ENCODE peak calls at places on chromosomes 16 and 17, in ten cellular contexts. One of them, this sample, is unnamed.

GRCh38 chr17:43645765-43646481 is 15.8 kb downstream of the MEOX1 start:
- DNase-seq in A549: no peak
- DNase-seq in pancreas: peak
- DNase-seq in endodermal cell: peak
- DNase-seq in cardiac muscle cell: no peak
- DNase-seq in tibial artery: peak
- DNase-seq in neural progenitor cell: peak
- DNase-seq in SK-N-SH: peak
- DNase-seq in heart right ventricle: peak
- DNase-seq in tibial nerve: peak
- DNase-seq in this sample: no peak

GRCh38 chr16:27491894-27492587 is 57.7 kb downstream of the GTF3C1 start:
- DNase-seq in cardiac muscle cell: no peak
- DNase-seq in A549: no peak
- DNase-seq in endodermal cell: peak
- DNase-seq in SK-N-SH: no peak
- DNase-seq in tibial artery: no peak
- DNase-seq in tibial nerve: no peak
- DNase-seq in neural progenitor cell: no peak
- DNase-seq in heart right ventricle: no peak
- DNase-seq in pancreas: no peak
- DNase-seq in this sample: no peak

GRCh38 chr17:4585203-4585939 is 1.0 kb downstream of the SMTNL2 start:
- DNase-seq in endodermal cell: peak
- DNase-seq in tibial artery: no peak
- DNase-seq in heart right ventricle: no peak
- DNase-seq in SK-N-SH: no peak
- DNase-seq in cardiac muscle cell: peak
- DNase-seq in A549: no peak
- DNase-seq in pancreas: no peak
- DNase-seq in tibial nerve: no peak
- DNase-seq in neural progenitor cell: peak
- DNase-seq in this sample: no peak

GRCh38 chr17:2213291-2213960 is 90.2 kb downstream of the SMG6 start:
- DNase-seq in pancreas: no peak
- DNase-seq in endodermal cell: no peak
- DNase-seq in A549: no peak
- DNase-seq in heart right ventricle: no peak
- DNase-seq in cardiac muscle cell: no peak
- DNase-seq in SK-N-SH: no peak
- DNase-seq in tibial artery: no peak
- DNase-seq in tibial nerve: no peak
- DNase-seq in neural progenitor cell: no peak
- DNase-seq in this sample: no peak

GRCh38 chr17:145671-146541 is 8.5 kb downstream of the SCGB1C2 start:
- DNase-seq in cardiac muscle cell: no peak
- DNase-seq in pancreas: peak
- DNase-seq in tibial artery: peak
- DNase-seq in endodermal cell: no peak
- DNase-seq in neural progenitor cell: no peak
- DNase-seq in heart right ventricle: no peak
- DNase-seq in A549: no peak
- DNase-seq in SK-N-SH: no peak
- DNase-seq in tibial nerve: peak
- DNase-seq in this sample: peak

GRCh38 chr16:12436201-12436657 is 367.5 kb downstream of the CPPED1 start:
- DNase-seq in endodermal cell: peak
- DNase-seq in SK-N-SH: no peak
- DNase-seq in A549: no peak
- DNase-seq in cardiac muscle cell: peak
- DNase-seq in tibial nerve: no peak
- DNase-seq in heart right ventricle: no peak
- DNase-seq in pancreas: no peak
- DNase-seq in tibial artery: no peak
- DNase-seq in neural progenitor cell: peak
- DNase-seq in this sample: no peak

GRCh38 chr16:89104930-89105571 is 11.4 kb downstream of the ACSF3 start:
- DNase-seq in pancreas: no peak
- DNase-seq in neural progenitor cell: no peak
- DNase-seq in tibial artery: no peak
- DNase-seq in endodermal cell: no peak
- DNase-seq in cardiac muscle cell: no peak
- DNase-seq in SK-N-SH: no peak
- DNase-seq in A549: no peak
- DNase-seq in heart right ventricle: no peak
- DNase-seq in tibial nerve: no peak
- DNase-seq in this sample: no peak

GRCh38 chr17:32310927-32311568 is 30.9 kb downstream of the C17orf75 start:
- DNase-seq in cardiac muscle cell: no peak
- DNase-seq in neural progenitor cell: peak
- DNase-seq in tibial artery: no peak
- DNase-seq in SK-N-SH: peak
- DNase-seq in heart right ventricle: no peak
- DNase-seq in A549: no peak
- DNase-seq in endodermal cell: peak
- DNase-seq in tibial nerve: no peak
- DNase-seq in pancreas: no peak
- DNase-seq in this sample: no peak

GRCh38 chr17:39002991-39003715 is 36.0 kb upstream of the FBXO47 start:
- DNase-seq in pancreas: peak
- DNase-seq in SK-N-SH: no peak
- DNase-seq in tibial nerve: peak
- DNase-seq in neural progenitor cell: no peak
- DNase-seq in tibial artery: peak
- DNase-seq in A549: no peak
- DNase-seq in endodermal cell: no peak
- DNase-seq in cardiac muscle cell: no peak
- DNase-seq in heart right ventricle: peak
- DNase-seq in this sample: no peak

DNA sequence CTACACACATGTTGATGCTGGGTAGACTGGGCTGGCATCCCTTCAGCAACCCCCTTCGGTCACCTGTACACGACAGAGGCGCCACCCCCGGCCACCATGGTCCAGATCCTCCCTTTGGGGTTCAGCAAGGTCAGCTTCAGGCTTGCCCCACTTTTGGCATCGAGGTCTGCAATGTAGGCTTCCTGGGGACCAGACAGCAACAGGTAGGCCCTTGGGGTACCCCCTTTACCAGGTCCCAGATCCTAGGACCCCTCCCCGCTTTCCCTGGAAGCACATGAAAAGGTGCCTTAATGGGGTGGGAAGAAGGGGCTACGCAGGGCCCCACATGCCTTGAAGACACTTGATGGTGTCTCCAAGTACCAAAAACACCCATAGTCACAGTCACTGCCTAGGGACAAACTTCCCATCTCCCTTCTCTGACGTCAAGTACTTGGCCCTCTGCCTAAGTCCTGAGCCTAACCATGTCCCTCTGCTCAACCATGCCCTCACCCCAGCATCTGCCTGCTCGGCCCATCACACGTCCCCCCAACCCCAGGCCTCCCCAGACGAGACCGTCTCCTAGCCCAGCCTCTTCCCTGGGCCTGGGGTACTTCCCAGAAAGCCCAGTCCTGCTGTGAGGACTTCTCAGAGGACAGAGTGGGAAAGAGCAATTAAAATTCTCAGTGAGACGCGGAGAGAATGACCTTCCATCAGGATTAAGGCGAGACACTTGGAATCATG is 12.1 kb downstream of the ACLY start:
- DNase-seq in pancreas: no peak
- DNase-seq in SK-N-SH: no peak
- DNase-seq in heart right ventricle: no peak
- DNase-seq in tibial nerve: no peak
- DNase-seq in cardiac muscle cell: no peak
- DNase-seq in A549: peak
- DNase-seq in tibial artery: no peak
- DNase-seq in neural progenitor cell: no peak
- DNase-seq in endodermal cell: no peak
- DNase-seq in this sample: no peak
- H3K27ac ChIP-seq in pancreas: no peak
- H3K27ac ChIP-seq in SK-N-SH: peak
- H3K27ac ChIP-seq in heart right ventricle: no peak
- H3K27ac ChIP-seq in tibial nerve: no peak
- H3K27ac ChIP-seq in cardiac muscle cell: no peak
- H3K27ac ChIP-seq in A549: peak
- H3K27ac ChIP-seq in tibial artery: no peak
- H3K27ac ChIP-seq in neural progenitor cell: peak
- H3K27ac ChIP-seq in endodermal cell: no peak
- H3K27ac ChIP-seq in this sample: no peak

DNA sequence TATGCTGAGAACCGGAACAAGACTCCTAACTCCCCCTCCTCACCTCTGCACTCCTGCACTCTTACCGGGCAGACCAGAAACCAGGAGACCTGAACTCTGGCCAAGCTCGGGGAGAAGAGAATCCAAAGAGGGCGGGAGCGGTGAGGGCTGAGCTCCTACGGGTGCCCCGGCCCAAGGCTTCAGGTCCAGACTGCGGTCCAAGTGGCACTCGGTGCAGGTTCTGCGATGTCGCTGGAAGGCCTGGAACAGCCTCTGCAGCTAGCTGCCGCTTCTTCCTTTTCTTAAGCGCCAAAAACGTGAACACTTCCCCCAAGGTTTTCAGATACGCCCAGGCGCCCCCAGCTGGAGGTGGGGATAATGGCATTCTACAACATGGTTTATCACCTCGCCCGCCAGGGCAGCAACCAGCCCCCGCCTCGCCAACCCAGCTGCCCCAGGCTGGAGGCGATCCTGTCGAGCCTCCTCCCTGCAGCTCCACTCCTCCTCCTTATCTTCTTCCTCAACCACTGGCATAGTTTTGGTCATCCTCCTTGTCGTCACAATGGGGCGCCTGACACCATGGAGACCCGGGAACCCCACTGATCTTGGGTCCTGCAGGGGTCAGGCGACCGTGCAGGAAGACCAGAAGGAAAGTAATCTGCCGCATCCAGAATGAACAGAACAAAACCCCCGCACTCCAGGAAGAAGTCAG is 1735.9 kb downstream of the TP53TG3F start:
- DNase-seq in cardiac muscle cell: no peak
- DNase-seq in neural progenitor cell: no peak
- DNase-seq in heart right ventricle: no peak
- DNase-seq in SK-N-SH: no peak
- DNase-seq in endodermal cell: no peak
- DNase-seq in tibial nerve: peak
- DNase-seq in pancreas: no peak
- DNase-seq in tibial artery: no peak
- DNase-seq in A549: no peak
- DNase-seq in this sample: no peak
- TF ChIP-seq CTCF in cardiac muscle cell: no peak
- TF ChIP-seq CTCF in neural progenitor cell: no peak
- TF ChIP-seq CTCF in heart right ventricle: no peak
- TF ChIP-seq CTCF in SK-N-SH: peak
- TF ChIP-seq CTCF in endodermal cell: no peak
- TF ChIP-seq CTCF in tibial nerve: no peak
- TF ChIP-seq CTCF in pancreas: no peak
- TF ChIP-seq CTCF in tibial artery: no peak
- TF ChIP-seq CTCF in A549: no peak
- TF ChIP-seq CTCF in this sample: no peak

DNA sequence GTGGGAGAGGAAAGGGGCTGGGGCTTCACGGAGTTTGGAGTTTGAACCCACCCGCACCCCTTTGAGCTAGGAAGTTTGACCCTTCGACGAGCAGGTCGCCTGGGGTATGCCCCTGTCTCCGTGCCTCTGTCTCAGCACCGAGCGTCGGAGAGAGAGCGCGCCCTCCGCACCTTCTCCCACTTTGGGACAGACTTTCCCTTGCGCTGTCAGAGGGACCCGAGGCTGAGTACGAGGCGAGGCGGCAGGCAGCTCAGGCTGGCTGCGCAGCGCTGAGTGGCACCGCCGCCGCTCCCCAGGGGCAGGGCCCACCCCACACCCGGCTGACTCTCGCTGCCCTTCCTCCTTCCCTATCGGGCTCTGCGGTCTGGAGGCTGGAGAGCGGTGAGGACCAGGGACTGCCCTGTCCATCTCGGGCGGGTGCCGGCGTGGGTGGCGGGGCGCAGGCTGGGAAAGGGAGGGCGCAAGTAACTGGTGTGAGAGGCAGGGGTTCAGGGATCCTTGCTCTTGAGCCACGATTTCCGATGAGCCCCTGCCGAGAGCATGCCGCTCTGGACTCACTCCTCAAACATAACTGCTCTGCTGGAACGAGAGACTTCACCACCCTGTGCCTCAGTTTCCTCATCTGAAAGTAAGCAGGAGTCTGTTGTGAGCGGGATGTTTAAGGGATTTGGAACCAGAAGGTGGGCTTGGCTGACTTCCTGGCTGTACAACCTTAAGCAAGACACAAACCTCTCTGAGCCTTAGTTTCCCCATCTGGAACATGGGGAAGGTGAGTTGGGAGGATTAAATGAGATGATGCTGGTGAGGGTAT is 981 bp downstream of the BEAN1 start:
- DNase-seq in endodermal cell: peak
- DNase-seq in tibial nerve: no peak
- DNase-seq in tibial artery: no peak
- DNase-seq in SK-N-SH: peak
- DNase-seq in heart right ventricle: peak
- DNase-seq in cardiac muscle cell: peak
- DNase-seq in neural progenitor cell: peak
- DNase-seq in pancreas: no peak
- DNase-seq in A549: no peak
- DNase-seq in this sample: no peak
- H3K4me3 ChIP-seq in endodermal cell: peak
- H3K4me3 ChIP-seq in tibial nerve: peak
- H3K4me3 ChIP-seq in tibial artery: peak
- H3K4me3 ChIP-seq in SK-N-SH: peak
- H3K4me3 ChIP-seq in heart right ventricle: peak
- H3K4me3 ChIP-seq in cardiac muscle cell: peak
- H3K4me3 ChIP-seq in neural progenitor cell: peak
- H3K4me3 ChIP-seq in pancreas: no peak
- H3K4me3 ChIP-seq in A549: peak
- H3K4me3 ChIP-seq in this sample: peak

DNA sequence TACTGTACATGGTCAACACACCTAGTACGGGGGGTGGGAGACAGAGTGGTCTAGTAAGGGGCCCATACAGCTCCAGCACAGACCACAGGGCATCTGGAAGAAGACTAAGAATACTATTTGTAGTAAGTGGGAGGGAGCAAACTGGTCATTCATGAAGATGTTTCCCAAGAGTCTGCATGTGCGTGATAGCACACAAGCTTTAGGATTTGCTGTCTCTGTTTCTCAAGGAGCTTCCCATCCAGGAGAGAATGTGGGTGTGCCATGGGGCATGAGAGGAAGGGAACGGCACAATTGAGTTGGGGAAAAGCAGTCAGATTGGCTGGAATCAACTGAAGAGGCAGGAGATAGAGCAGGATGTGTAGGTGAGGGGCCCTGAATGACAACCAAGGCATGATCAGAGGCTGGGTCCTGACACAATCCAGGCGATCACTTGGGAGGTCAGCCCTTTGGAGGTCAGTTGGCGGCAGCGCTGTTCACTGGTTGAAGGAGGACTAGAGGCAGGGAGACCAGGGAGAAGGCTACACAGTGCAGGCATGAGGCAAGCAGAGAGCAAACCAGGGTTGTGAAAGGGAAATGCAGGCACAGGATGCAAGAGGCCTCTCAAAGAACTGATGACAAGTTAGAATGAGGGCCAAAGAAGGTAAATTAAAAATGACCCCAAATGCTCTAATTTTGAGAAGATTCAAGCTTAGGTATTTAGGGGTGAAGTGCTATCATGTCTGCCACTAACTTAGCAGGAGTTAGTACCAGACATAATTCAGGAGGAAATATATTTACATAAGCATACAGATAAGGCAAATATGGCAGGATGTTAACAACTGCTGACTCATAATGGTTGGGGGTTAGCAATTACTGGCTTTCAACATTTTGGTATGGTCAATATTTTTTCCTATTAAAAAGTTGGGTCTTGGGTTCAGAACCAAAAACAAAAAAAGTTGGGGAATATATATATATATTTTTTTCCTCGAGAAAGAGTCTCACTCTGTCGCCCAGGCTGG is 10.3 kb downstream of the UBE2O start:
- DNase-seq in neural progenitor cell: no peak
- DNase-seq in cardiac muscle cell: no peak
- DNase-seq in endodermal cell: peak
- DNase-seq in tibial nerve: no peak
- DNase-seq in pancreas: no peak
- DNase-seq in tibial artery: no peak
- DNase-seq in A549: no peak
- DNase-seq in SK-N-SH: no peak
- DNase-seq in heart right ventricle: no peak
- DNase-seq in this sample: no peak
- H3K27ac ChIP-seq in neural progenitor cell: no peak
- H3K27ac ChIP-seq in cardiac muscle cell: no peak
- H3K27ac ChIP-seq in endodermal cell: no peak
- H3K27ac ChIP-seq in tibial nerve: no peak
- H3K27ac ChIP-seq in pancreas: no peak
- H3K27ac ChIP-seq in tibial artery: no peak
- H3K27ac ChIP-seq in A549: peak
- H3K27ac ChIP-seq in SK-N-SH: no peak
- H3K27ac ChIP-seq in heart right ventricle: no peak
- H3K27ac ChIP-seq in this sample: no peak

This sample was measured in dorsolateral prefrontal cortex.